ENCODE peak calls at places on chromosome 18, in five cellular contexts. J is thoracic aorta; X is CD4-positive, alpha-beta T cell; T is AG09319; U is colonic mucosa. C is an unnamed sample.

GRCh38 chr18:32373995-32374394 is 96.7 kb downstream of the GAREM1 start:
- DNase-seq in J (no peak), U (peak; percentile 78), T (no peak), X (no peak), C (no peak)

GRCh38 chr18:53935803-53936202 is 288.7 kb downstream of the MBD2 start:
- DNase-seq in U (no peak), X (no peak), J (no peak), T (no peak), C (no peak)

GRCh38 chr18:33495278-33495677 is 54.8 kb upstream of the CCDC178 start:
- DNase-seq in X (no peak), T (no peak), U (no peak), J (no peak), C (no peak)

GRCh38 chr18:48263913-48264506 is 145.2 kb downstream of the ZBTB7C start:
- DNase-seq in J (no peak), U (no peak), T (no peak), X (no peak), C (no peak)

GRCh38 chr18:13225261-13225660 is 6.7 kb downstream of the LDLRAD4 start:
- DNase-seq in U (no peak), T (no peak), X (no peak), J (no peak), C (no peak)

GRCh38 chr18:71799016-71799673 is 745.0 kb downstream of the CBLN2 start:
- DNase-seq in J (no peak), T (peak; percentile 2), U (no peak), X (no peak), C (no peak)

GRCh38 chr18:24497052-24497754 is 36.8 kb downstream of the HRH4 start:
- DNase-seq in X (no peak), T (no peak), J (no peak), U (no peak), C (no peak)

GRCh38 chr18:62518460-62519375 is 4.1 kb upstream of the ZCCHC2 start:
- DNase-seq in X (no peak), J (no peak), U (no peak), T (no peak), C (no peak)

GRCh38 chr18:75111673-75112485 is 97.1 kb downstream of the PTGR3 start:
- DNase-seq in X (no peak), T (no peak), J (no peak), U (no peak), C (peak; percentile 54)

GRCh38 chr18:36424741-36425142 is 127.2 kb downstream of the FHOD3 start:
- DNase-seq in T (no peak), J (no peak), U (no peak), X (no peak), C (no peak)

GRCh38 chr18:49041677-49042570 is 91.2 kb upstream of the SMAD7 start:
- DNase-seq in J (no peak), X (peak; percentile 45), U (peak; percentile 65), T (peak; percentile 24), C (peak; percentile 80)

GRCh38 chr18:46756172-46756558 is 688 bp downstream of the ST8SIA5 start:
- DNase-seq in T (no peak), U (no peak), X (no peak), J (no peak), C (no peak)

GRCh38 chr18:31197676-31198075 is 35.0 kb upstream of the DSC1 start:
- DNase-seq in X (no peak), J (no peak), U (peak; percentile 32), T (no peak), C (no peak)

GRCh38 chr18:5463836-5464235 is 80.0 kb downstream of the EPB41L3 start:
- DNase-seq in X (no peak), U (no peak), T (no peak), J (no peak), C (no peak)

GRCh38 chr18:45208164-45208563 is 407.1 kb upstream of the SLC14A2 start:
- DNase-seq in X (no peak), T (no peak), J (no peak), U (no peak), C (no peak)

GRCh38 chr18:28529644-28530043 is 352.7 kb upstream of the CDH2 start:
- DNase-seq in T (no peak), X (no peak), U (no peak), J (no peak), C (no peak)

GRCh38 chr18:56815926-56816325 is 164.8 kb downstream of the WDR7 start:
- DNase-seq in J (no peak), T (no peak), U (no peak), X (no peak), C (no peak)

GRCh38 chr18:21303445-21303844 is 61.4 kb downstream of the GREB1L start:
- DNase-seq in T (no peak), X (no peak), J (no peak), U (no peak), C (no peak)

GRCh38 chr18:47601608-47602272 is 328.7 kb downstream of the SMAD2 start:
- DNase-seq in U (no peak), J (no peak), X (no peak), T (no peak), C (no peak)

GRCh38 chr18:6370886-6371635 is 43.6 kb downstream of the L3MBTL4 start:
- DNase-seq in U (peak; percentile 35), T (no peak), X (no peak), J (no peak), C (no peak)

GRCh38 chr18:1865869-1866268 is 705.4 kb downstream of the METTL4 start:
- DNase-seq in J (no peak), X (no peak), U (no peak), T (no peak), C (no peak)

GRCh38 chr18:7017013-7017412 is 100.6 kb downstream of the LAMA1 start:
- DNase-seq in U (no peak), X (no peak), J (no peak), T (no peak), C (no peak)

GRCh38 chr18:78725426-78725825 is 254.2 kb upstream of the SALL3 start:
- DNase-seq in J (no peak), U (no peak), X (no peak), T (no peak), C (peak; percentile 60)

GRCh38 chr18:6891788-6892187 is 162.3 kb downstream of the ARHGAP28 start:
- DNase-seq in T (no peak), U (no peak), X (no peak), J (no peak), C (no peak)

GRCh38 chr18:8507361-8507760 is 101.9 kb upstream of the RAB12 start:
- DNase-seq in J (no peak), X (no peak), U (no peak), T (no peak), C (no peak)

GRCh38 chr18:74316257-74317180 is 880 bp downstream of the C18orf63 start:
- DNase-seq in U (no peak), X (no peak), J (no peak), T (peak; percentile 64), C (no peak)

GRCh38 chr18:40662898-40663437 is 1292.1 kb upstream of the PIK3C3 start:
- DNase-seq in J (no peak), T (no peak), X (no peak), U (no peak), C (no peak)

GRCh38 chr18:56678836-56679565 is 27.8 kb downstream of the WDR7 start:
- DNase-seq in J (no peak), X (no peak), U (no peak), T (no peak), C (no peak)

GRCh38 chr18:73884868-73885267 is 262.8 kb downstream of the FBXO15 start:
- DNase-seq in U (no peak), T (no peak), X (no peak), J (no peak), C (no peak)

GRCh38 chr18:13577091-13577697 is 149.2 kb downstream of the FAM210A start:
- DNase-seq in T (no peak), U (no peak), J (no peak), X (no peak), C (peak; percentile 42)

GRCh38 chr18:9364242-9364641 is 29.7 kb downstream of the TWSG1 start:
- DNase-seq in T (no peak), X (no peak), J (no peak), U (no peak), C (no peak)

DNA sequence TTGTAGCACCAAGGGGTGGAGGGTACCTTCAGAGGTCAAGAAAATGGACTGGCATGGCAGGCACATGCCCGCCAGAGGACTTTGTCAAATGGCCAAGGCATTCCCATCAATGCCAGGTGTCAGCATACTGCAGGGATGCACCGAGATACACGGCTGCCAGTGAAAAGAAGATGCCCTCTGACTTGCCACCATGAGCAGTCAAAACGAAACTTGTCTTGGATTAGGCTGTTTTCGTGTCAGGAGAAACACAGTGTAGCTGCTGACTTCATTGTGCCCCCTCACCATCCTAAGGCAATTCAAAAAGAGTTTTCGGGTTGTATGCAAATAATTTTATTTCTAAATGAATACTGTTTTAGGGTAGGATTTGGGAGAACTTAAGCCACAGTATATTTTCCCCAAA is 181.5 kb downstream of the NAPG start:
- DNase-seq in X (no peak), J (no peak), T (no peak), U (no peak), C (no peak)
- TF ChIP-seq CTCF in X (no peak), J (no peak), T (no peak), U (no peak), C (no peak)

GRCh38 chr18:76927216-76927725 is 104.9 kb downstream of the ZNF236 start:
- DNase-seq in T (no peak), J (no peak), X (no peak), U (no peak), C (no peak)

GRCh38 chr18:76920974-76921373 is 98.6 kb downstream of the ZNF236 start:
- DNase-seq in X (no peak), J (no peak), U (no peak), T (no peak), C (no peak)

GRCh38 chr18:76928179-76928868 is 106.0 kb downstream of the ZNF236 start:
- DNase-seq in T (no peak), J (no peak), X (no peak), U (no peak), C (no peak)

GRCh38 chr18:76922107-76922506 is 99.8 kb downstream of the ZNF236 start:
- DNase-seq in T (no peak), U (peak; percentile 59), J (no peak), X (peak; percentile 43), C (no peak)

GRCh38 chr18:76923485-76924085 is 101.2 kb downstream of the ZNF236 start:
- DNase-seq in T (no peak), U (no peak), J (no peak), X (no peak), C (no peak)
- TF ChIP-seq CTCF in T (peak; percentile 40), U (peak; percentile 27), J (peak; percentile 31), X (no peak), C (peak; percentile 56)

GRCh38 chr18:80210312-80211083 is 36.8 kb downstream of the PARD6G start:
- DNase-seq in X (no peak), U (peak; percentile 11), J (no peak), T (no peak), C (no peak)
- TF ChIP-seq CTCF in X (no peak), U (no peak), J (no peak), T (no peak), C (no peak)

DNA sequence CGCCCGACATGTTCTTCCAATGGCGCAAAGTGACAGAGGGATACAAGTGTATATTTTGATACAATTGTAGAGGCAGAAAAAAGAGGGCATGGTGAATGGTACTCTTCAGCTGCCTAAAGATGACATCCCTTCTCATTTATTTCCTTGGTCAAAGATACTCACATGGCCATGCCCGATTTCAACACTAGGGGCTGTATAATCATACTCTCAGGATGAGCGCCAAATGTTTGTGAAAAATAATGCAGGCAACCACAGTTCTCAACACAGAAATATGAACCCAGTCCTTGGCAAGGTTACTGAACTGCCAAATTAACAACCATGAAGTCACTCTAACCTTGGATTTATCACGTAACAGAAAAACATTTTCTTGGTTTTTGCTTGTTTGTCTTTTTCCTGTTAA is 204.4 kb downstream of the CCDC102B start:
- DNase-seq in T (no peak), X (no peak), J (no peak), U (no peak), C (no peak)
- TF ChIP-seq CTCF in T (peak; percentile 29), X (no peak), J (no peak), U (no peak), C (no peak)

GRCh38 chr18:22879279-22879678 is 53.8 kb upstream of the RBBP8 start:
- DNase-seq in J (no peak), U (no peak), T (no peak), X (no peak), C (no peak)
- TF ChIP-seq CTCF in J (no peak), U (no peak), T (no peak), X (no peak), C (no peak)